ENCODE peak calls at places on chromosomes 11 and 22, in four cellular contexts. S is Peyer's patch, R is H1, J is IMR-90. H is an unnamed sample.
A peak's percentile ranks its signal among the peaks of the same experiment; 100 is the strongest.

GRCh38 chr22:42976131-42976530 is 38.8 kb downstream of the PACSIN2 start:
- DNase-seq in S (peak; percentile 70), R (no peak), J (no peak), H (no peak)

GRCh38 chr11:120334894-120335462 is 1.2 kb upstream of the ARHGEF12 start:
- DNase-seq in J (peak; percentile 94), S (no peak), R (no peak), H (no peak)

GRCh38 chr11:38411149-38411548 is 1813.1 kb upstream of the RAG2 start:
- DNase-seq in J (no peak), S (no peak), R (no peak), H (no peak)

GRCh38 chr11:2480874-2481220 is 36.0 kb downstream of the KCNQ1 start:
- DNase-seq in R (no peak), S (no peak), J (no peak), H (no peak)

GRCh38 chr22:49999063-49999900 is 13.3 kb downstream of the IL17REL start:
- DNase-seq in S (peak; percentile 72), R (no peak), J (no peak), H (peak; percentile 85)

GRCh38 chr11:106457727-106458126 is 380.3 kb downstream of the AASDHPPT start:
- DNase-seq in S (no peak), R (no peak), J (peak; percentile 89), H (no peak)

GRCh38 chr11:17277024-17277584 is 565 bp downstream of the NUCB2 start:
- DNase-seq in J (peak; percentile 63), S (no peak), R (no peak), H (no peak)

GRCh38 chr11:21811572-21811971 is 381.3 kb upstream of the ANO5 start:
- DNase-seq in R (no peak), J (no peak), S (no peak), H (no peak)

GRCh38 chr22:23549198-23549595 is 30.9 kb downstream of the IGLL1 start:
- DNase-seq in R (no peak), J (no peak), S (no peak), H (no peak)

GRCh38 chr11:121336279-121336947 is 43.8 kb downstream of the SC5D start:
- DNase-seq in S (no peak), R (no peak), J (no peak), H (no peak)

GRCh38 chr11:11037162-11037732 is 179.4 kb upstream of the ZBED5 start:
- DNase-seq in S (no peak), J (no peak), R (no peak), H (no peak)

GRCh38 chr11:120303004-120303637 is 22.0 kb upstream of the TLCD5 start:
- DNase-seq in R (peak; percentile 64), J (peak; percentile 80), S (peak; percentile 70), H (no peak)

GRCh38 chr11:44923080-44923479 is 27.6 kb downstream of the TP53I11 start:
- DNase-seq in J (no peak), S (no peak), R (no peak), H (no peak)

GRCh38 chr22:31646186-31647019 is 15.6 kb downstream of the PISD start:
- DNase-seq in R (no peak), J (peak; percentile 100), S (no peak), H (no peak)

GRCh38 chr11:36389811-36390210 is 93.7 kb downstream of the PRR5L start:
- DNase-seq in R (no peak), S (no peak), J (peak; percentile 25), H (no peak)

GRCh38 chr22:32706149-32706548 is 95.4 kb upstream of the TIMP3 start:
- DNase-seq in R (no peak), S (no peak), J (no peak), H (no peak)

GRCh38 chr11:44694443-44694842 is 32.3 kb upstream of the TSPAN18 start:
- DNase-seq in J (no peak), S (no peak), R (no peak), H (no peak)

GRCh38 chr11:7570938-7571337 is 57.1 kb downstream of the PPFIBP2 start:
- DNase-seq in S (no peak), J (no peak), R (no peak), H (no peak)

GRCh38 chr11:129639300-129639699 is 176.3 kb upstream of the TMEM45B start:
- DNase-seq in J (peak; percentile 99), S (no peak), R (no peak), H (no peak)

GRCh38 chr22:19719055-19719482 is 4.3 kb upstream of the GP1BB start:
- DNase-seq in S (no peak), R (no peak), J (no peak), H (no peak)

GRCh38 chr11:121426476-121427454 is 25.3 kb upstream of the SORL1 start:
- DNase-seq in J (no peak), R (no peak), S (peak; percentile 75), H (no peak)

GRCh38 chr11:63765688-63766241 is 2.8 kb downstream of the ZFTA start:
- DNase-seq in R (no peak), J (no peak), S (no peak), H (no peak)

GRCh38 chr22:29751139-29751538 is 15.7 kb downstream of the ZMAT5 start:
- DNase-seq in S (no peak), R (no peak), J (peak; percentile 24), H (no peak)

GRCh38 chr11:60345489-60345888 is 18.4 kb downstream of the MS4A6E start:
- DNase-seq in J (no peak), S (no peak), R (peak; percentile 17), H (no peak)

GRCh38 chr22:44085743-44086741 is 61.9 kb downstream of the PARVB start:
- DNase-seq in S (no peak), J (peak; percentile 53), R (peak; percentile 10), H (no peak)

GRCh38 chr11:68338041-68338800 is 25.8 kb downstream of the LRP5 start:
- DNase-seq in J (peak; percentile 72), S (no peak), R (no peak), H (no peak)

GRCh38 chr11:105361651-105362050 is 222.1 kb upstream of the CARD18 start:
- DNase-seq in S (no peak), R (no peak), J (no peak), H (no peak)

GRCh38 chr11:41868606-41869005 is 409.2 kb upstream of the LRRC4C start:
- DNase-seq in R (no peak), S (no peak), J (no peak), H (no peak)

GRCh38 chr11:27214713-27215112 is 148.3 kb downstream of the CCDC34 start:
- DNase-seq in R (no peak), S (no peak), J (no peak), H (no peak)

GRCh38 chr11:45392154-45392553 is 106.0 kb upstream of the SYT13 start:
- DNase-seq in J (no peak), R (no peak), S (no peak), H (no peak)

GRCh38 chr11:44036811-44037657 is 10.7 kb upstream of the ACCSL start:
- DNase-seq in J (peak; percentile 82), S (peak; percentile 56), R (peak; percentile 61), H (peak; percentile 70)

GRCh38 chr11:29336727-29337212 is 680.1 kb downstream of the KCNA4 start:
- DNase-seq in R (no peak), S (no peak), J (peak; percentile 83), H (no peak)

GRCh38 chr11:1285316-1285744 is 24.1 kb downstream of the TOLLIP start:
- DNase-seq in J (no peak), S (no peak), R (no peak), H (no peak)

GRCh38 chr11:64254326-64254725 is 3.0 kb downstream of the PLCB3 start:
- DNase-seq in R (no peak), S (no peak), J (no peak), H (no peak)

GRCh38 chr22:35955546-35955945 is 73.1 kb downstream of the RBFOX2 start:
- DNase-seq in S (no peak), R (no peak), J (no peak), H (no peak)

GRCh38 chr11:104957280-104957679 is 11.1 kb downstream of the CASP4 start:
- DNase-seq in R (no peak), S (no peak), J (peak; percentile 1), H (no peak)

DNA sequence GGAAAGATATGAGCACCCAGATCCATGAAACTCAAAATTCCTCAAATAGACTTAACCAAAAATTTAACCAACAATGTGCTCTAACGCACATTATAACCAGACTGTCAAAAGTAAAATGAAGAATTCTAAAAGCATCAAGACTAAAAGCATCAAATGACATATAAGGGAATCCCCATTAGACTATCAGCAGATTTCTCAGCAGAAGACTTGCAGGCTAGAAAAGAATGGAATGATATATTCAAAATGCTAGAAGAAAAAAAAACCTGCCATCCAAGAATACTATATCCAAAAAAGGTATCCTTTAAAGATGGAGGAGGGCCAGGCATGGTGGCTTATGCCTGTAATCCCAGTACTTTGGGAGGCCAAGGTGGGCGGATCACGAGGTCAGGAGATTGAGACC is 117.5 kb upstream of the UBASH3B start:
- DNase-seq in J (no peak), R (no peak), S (no peak), H (no peak)
- H3K9me3 ChIP-seq in J (peaks cover 6% of the 10 kb centered on the region), R (peaks cover 18% of the 10 kb centered on the region), S (peaks cover 6% of the 10 kb centered on the region), H (peaks cover 6% of the 10 kb centered on the region)

GRCh38 chr11:47768090-47768620 is 1.0 kb upstream of the FNBP4 start:
- DNase-seq in R (no peak), S (peak; percentile 73), J (peak; percentile 61), H (peak; percentile 92)
- TF ChIP-seq POLR2A in R (peak; percentile 71), S (peak; percentile 92), J (peak; percentile 65), H (no peak)

GRCh38 chr11:131423715-131424114 is 53.3 kb downstream of the NTM start:
- DNase-seq in S (no peak), R (no peak), J (peak; percentile 7), H (no peak)

GRCh38 chr11:131421066-131421855 is 50.8 kb downstream of the NTM start:
- DNase-seq in S (no peak), R (no peak), J (no peak), H (no peak)

GRCh38 chr11:131428853-131429252 is 58.4 kb downstream of the NTM start:
- DNase-seq in R (no peak), J (no peak), S (no peak), H (no peak)

GRCh38 chr11:131422491-131422890 is 52.1 kb downstream of the NTM start:
- DNase-seq in R (no peak), J (no peak), S (no peak), H (no peak)

DNA sequence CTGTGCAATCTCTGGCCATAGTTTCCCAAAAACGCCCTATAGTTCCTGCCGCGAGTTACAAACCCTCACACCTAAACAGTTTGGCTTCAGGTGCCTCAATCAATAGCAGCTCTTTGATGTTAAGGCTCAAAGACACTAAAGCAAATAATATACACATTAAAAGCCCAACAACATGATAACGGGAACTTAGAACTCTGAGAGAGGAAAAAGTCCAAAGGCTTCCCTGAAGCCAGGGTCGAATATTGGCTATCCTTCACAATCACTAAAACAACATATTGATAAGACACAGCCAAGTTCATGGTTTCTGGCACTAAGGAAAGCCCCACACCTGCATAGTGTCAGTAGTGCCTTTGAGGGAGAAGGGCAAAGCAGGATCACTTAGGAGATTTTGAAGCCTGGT is 54.9 kb downstream of the NTM start:
- DNase-seq in R (no peak), J (no peak), S (no peak), H (no peak)
- TF ChIP-seq CTCF in R (no peak), J (no peak), S (no peak), H (no peak)

DNA sequence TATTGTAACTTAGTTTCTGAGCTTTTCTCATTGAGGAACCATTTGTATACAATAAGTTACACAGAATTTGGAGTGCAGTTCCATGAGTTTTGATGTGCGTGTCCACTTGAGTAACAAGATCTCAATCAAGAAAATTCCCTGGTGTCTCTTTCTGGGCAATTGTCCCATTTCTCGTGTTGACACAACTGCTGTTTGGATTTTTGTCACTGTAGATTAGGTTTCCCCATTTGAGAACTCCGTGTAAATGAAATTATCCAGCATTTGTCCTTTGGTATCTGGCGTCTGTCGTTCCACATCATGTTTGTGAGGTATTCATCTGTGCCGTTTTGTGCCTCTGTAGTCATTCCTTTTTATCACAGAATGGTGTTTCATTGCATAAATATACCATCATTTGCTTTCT is 547.0 kb downstream of the TBC1D22A start:
- DNase-seq in S (no peak), J (no peak), R (no peak), H (no peak)
- H3K9me3 ChIP-seq in S (no peaks in the 10 kb centered on the region), J (no peaks in the 10 kb centered on the region), R (peaks cover 64% of the 10 kb centered on the region), H (no peaks in the 10 kb centered on the region)